ENCODE peak calls at places on chromosome 5, in six cellular contexts. One of them, this sample, is unnamed. For H3K4me1 and H3K36me3, the result is how much of the 10 kb centered on the place peaks cover.

GRCh38 chr5:68543212-68543611 is 327.7 kb downstream of the PIK3R1 start:
- DNase-seq in ovary: no peak
- DNase-seq in right lobe of liver: no peak
- DNase-seq in stomach: no peak
- DNase-seq in IMR-90: no peak
- DNase-seq in esophagus muscularis mucosa: no peak
- DNase-seq in this sample: no peak

GRCh38 chr5:53321073-53321472 is 159.4 kb upstream of the FST start:
- DNase-seq in ovary: no peak
- DNase-seq in stomach: no peak
- DNase-seq in IMR-90: no peak
- DNase-seq in right lobe of liver: no peak
- DNase-seq in esophagus muscularis mucosa: no peak
- DNase-seq in this sample: no peak

GRCh38 chr5:179272326-179273073 is 72.8 kb downstream of the ADAMTS2 start:
- DNase-seq in stomach: no peak
- DNase-seq in IMR-90: no peak
- DNase-seq in ovary: peak
- DNase-seq in esophagus muscularis mucosa: no peak
- DNase-seq in right lobe of liver: peak
- DNase-seq in this sample: no peak

GRCh38 chr5:174204914-174205313 is 159.4 kb downstream of the NSG2 start:
- DNase-seq in right lobe of liver: no peak
- DNase-seq in stomach: no peak
- DNase-seq in esophagus muscularis mucosa: no peak
- DNase-seq in IMR-90: no peak
- DNase-seq in ovary: no peak
- DNase-seq in this sample: no peak

GRCh38 chr5:64680289-64680688 is 10.0 kb upstream of the SHISAL2B start:
- DNase-seq in right lobe of liver: no peak
- DNase-seq in esophagus muscularis mucosa: no peak
- DNase-seq in IMR-90: no peak
- DNase-seq in stomach: no peak
- DNase-seq in ovary: no peak
- DNase-seq in this sample: no peak

GRCh38 chr5:87151547-87151946 is 116.1 kb upstream of the RASA1 start:
- DNase-seq in stomach: no peak
- DNase-seq in esophagus muscularis mucosa: no peak
- DNase-seq in right lobe of liver: no peak
- DNase-seq in ovary: no peak
- DNase-seq in IMR-90: peak
- DNase-seq in this sample: no peak

GRCh38 chr5:57175586-57175985 is 1.7 kb downstream of the GPBP1 start:
- DNase-seq in ovary: no peak
- DNase-seq in stomach: no peak
- DNase-seq in esophagus muscularis mucosa: no peak
- DNase-seq in IMR-90: no peak
- DNase-seq in right lobe of liver: no peak
- DNase-seq in this sample: no peak

GRCh38 chr5:172414618-172415599 is 39.4 kb downstream of the SH3PXD2B start:
- DNase-seq in stomach: no peak
- DNase-seq in right lobe of liver: peak
- DNase-seq in ovary: peak
- DNase-seq in IMR-90: no peak
- DNase-seq in esophagus muscularis mucosa: no peak
- DNase-seq in this sample: peak

GRCh38 chr5:45774528-45774927 is 78.3 kb upstream of the HCN1 start:
- DNase-seq in IMR-90: no peak
- DNase-seq in ovary: no peak
- DNase-seq in stomach: no peak
- DNase-seq in right lobe of liver: no peak
- DNase-seq in esophagus muscularis mucosa: no peak
- DNase-seq in this sample: no peak

GRCh38 chr5:147918899-147919298 is 12.6 kb upstream of the C5orf46 start:
- DNase-seq in IMR-90: no peak
- DNase-seq in stomach: no peak
- DNase-seq in esophagus muscularis mucosa: no peak
- DNase-seq in right lobe of liver: no peak
- DNase-seq in ovary: no peak
- DNase-seq in this sample: no peak

GRCh38 chr5:92951746-92952145 is 629.3 kb downstream of the NR2F1-AS1 start:
- DNase-seq in IMR-90: no peak
- DNase-seq in stomach: no peak
- DNase-seq in ovary: no peak
- DNase-seq in right lobe of liver: no peak
- DNase-seq in esophagus muscularis mucosa: no peak
- DNase-seq in this sample: no peak

GRCh38 chr5:32087086-32088082 is 86.7 kb downstream of the GOLPH3 start:
- DNase-seq in ovary: no peak
- DNase-seq in right lobe of liver: no peak
- DNase-seq in stomach: no peak
- DNase-seq in IMR-90: no peak
- DNase-seq in esophagus muscularis mucosa: no peak
- DNase-seq in this sample: no peak

GRCh38 chr5:176560364-176560763 is 11.2 kb downstream of the CDHR2 start:
- DNase-seq in esophagus muscularis mucosa: no peak
- DNase-seq in right lobe of liver: no peak
- DNase-seq in stomach: no peak
- DNase-seq in ovary: no peak
- DNase-seq in IMR-90: no peak
- DNase-seq in this sample: no peak

GRCh38 chr5:174293006-174293405 is 247.5 kb downstream of the NSG2 start:
- DNase-seq in right lobe of liver: no peak
- DNase-seq in ovary: no peak
- DNase-seq in esophagus muscularis mucosa: no peak
- DNase-seq in IMR-90: no peak
- DNase-seq in stomach: no peak
- DNase-seq in this sample: no peak

GRCh38 chr5:123755587-123756324 is 243.8 kb downstream of the CSNK1G3 start:
- DNase-seq in esophagus muscularis mucosa: no peak
- DNase-seq in right lobe of liver: no peak
- DNase-seq in IMR-90: peak
- DNase-seq in ovary: no peak
- DNase-seq in stomach: no peak
- DNase-seq in this sample: no peak

GRCh38 chr5:147567917-147568598 is 58.2 kb upstream of the DPYSL3 start:
- DNase-seq in right lobe of liver: no peak
- DNase-seq in IMR-90: peak
- DNase-seq in esophagus muscularis mucosa: no peak
- DNase-seq in ovary: no peak
- DNase-seq in stomach: no peak
- DNase-seq in this sample: no peak

GRCh38 chr5:159547466-159548195 is 217.3 kb upstream of the IL12B start:
- DNase-seq in IMR-90: no peak
- DNase-seq in right lobe of liver: no peak
- DNase-seq in stomach: no peak
- DNase-seq in esophagus muscularis mucosa: no peak
- DNase-seq in ovary: no peak
- DNase-seq in this sample: no peak

GRCh38 chr5:127358274-127358673 is 67.7 kb downstream of the MEGF10 start:
- DNase-seq in ovary: no peak
- DNase-seq in right lobe of liver: no peak
- DNase-seq in IMR-90: no peak
- DNase-seq in esophagus muscularis mucosa: no peak
- DNase-seq in stomach: no peak
- DNase-seq in this sample: no peak

GRCh38 chr5:130189961-130190360 is 285.7 kb downstream of the CHSY3 start:
- DNase-seq in esophagus muscularis mucosa: no peak
- DNase-seq in stomach: no peak
- DNase-seq in ovary: no peak
- DNase-seq in IMR-90: no peak
- DNase-seq in right lobe of liver: no peak
- DNase-seq in this sample: no peak

GRCh38 chr5:5711112-5711511 is 288.6 kb downstream of the ICE1 start:
- DNase-seq in stomach: no peak
- DNase-seq in IMR-90: no peak
- DNase-seq in right lobe of liver: no peak
- DNase-seq in esophagus muscularis mucosa: peak
- DNase-seq in ovary: no peak
- DNase-seq in this sample: no peak

GRCh38 chr5:31182146-31182545 is 11.3 kb upstream of the CDH6 start:
- DNase-seq in stomach: no peak
- DNase-seq in ovary: no peak
- DNase-seq in esophagus muscularis mucosa: no peak
- DNase-seq in IMR-90: no peak
- DNase-seq in right lobe of liver: no peak
- DNase-seq in this sample: no peak

GRCh38 chr5:56200856-56201638 is 32.1 kb downstream of the ANKRD55 start:
- DNase-seq in ovary: peak
- DNase-seq in IMR-90: peak
- DNase-seq in stomach: peak
- DNase-seq in right lobe of liver: peak
- DNase-seq in esophagus muscularis mucosa: no peak
- DNase-seq in this sample: peak

GRCh38 chr5:120886351-120886860 is 422.3 kb downstream of the PRR16 start:
- DNase-seq in IMR-90: no peak
- DNase-seq in esophagus muscularis mucosa: no peak
- DNase-seq in ovary: no peak
- DNase-seq in right lobe of liver: no peak
- DNase-seq in stomach: no peak
- DNase-seq in this sample: no peak

GRCh38 chr5:180609817-180610550 is 18.7 kb upstream of the SCGB3A1 start:
- DNase-seq in stomach: no peak
- DNase-seq in esophagus muscularis mucosa: no peak
- DNase-seq in ovary: no peak
- DNase-seq in IMR-90: no peak
- DNase-seq in right lobe of liver: no peak
- DNase-seq in this sample: no peak

GRCh38 chr5:8061140-8061469 is 192.2 kb downstream of the MTRR start:
- DNase-seq in ovary: no peak
- DNase-seq in right lobe of liver: no peak
- DNase-seq in IMR-90: no peak
- DNase-seq in stomach: no peak
- DNase-seq in esophagus muscularis mucosa: peak
- DNase-seq in this sample: no peak

GRCh38 chr5:33273985-33274384 is 166.8 kb upstream of the TARS1 start:
- DNase-seq in IMR-90: no peak
- DNase-seq in right lobe of liver: no peak
- DNase-seq in esophagus muscularis mucosa: no peak
- DNase-seq in ovary: no peak
- DNase-seq in stomach: no peak
- DNase-seq in this sample: no peak

GRCh38 chr5:75044406-75044805 is 8.0 kb downstream of the GCNT4 start:
- DNase-seq in ovary: no peak
- DNase-seq in esophagus muscularis mucosa: no peak
- DNase-seq in right lobe of liver: peak
- DNase-seq in stomach: no peak
- DNase-seq in IMR-90: no peak
- DNase-seq in this sample: peak

GRCh38 chr5:90709323-90710148 is 150.9 kb downstream of the ADGRV1 start:
- DNase-seq in IMR-90: peak
- DNase-seq in stomach: peak
- DNase-seq in ovary: no peak
- DNase-seq in esophagus muscularis mucosa: no peak
- DNase-seq in right lobe of liver: no peak
- DNase-seq in this sample: no peak

GRCh38 chr5:164048527-164048926 is 543.1 kb downstream of the MAT2B start:
- DNase-seq in stomach: no peak
- DNase-seq in ovary: no peak
- DNase-seq in esophagus muscularis mucosa: no peak
- DNase-seq in IMR-90: peak
- DNase-seq in right lobe of liver: no peak
- DNase-seq in this sample: no peak

GRCh38 chr5:167208911-167209310 is 1082.5 kb upstream of the WWC1 start:
- DNase-seq in IMR-90: no peak
- DNase-seq in right lobe of liver: no peak
- DNase-seq in ovary: no peak
- DNase-seq in esophagus muscularis mucosa: no peak
- DNase-seq in stomach: no peak
- DNase-seq in this sample: no peak

GRCh38 chr5:116090192-116090790 is 5.5 kb downstream of the COMMD10 start:
- DNase-seq in stomach: no peak
- DNase-seq in right lobe of liver: no peak
- DNase-seq in IMR-90: no peak
- DNase-seq in ovary: no peak
- DNase-seq in esophagus muscularis mucosa: no peak
- DNase-seq in this sample: no peak

GRCh38 chr5:116084231-116084630 is 594 bp upstream of the COMMD10 start:
- DNase-seq in IMR-90: peak
- DNase-seq in stomach: peak
- DNase-seq in right lobe of liver: no peak
- DNase-seq in ovary: no peak
- DNase-seq in esophagus muscularis mucosa: no peak
- DNase-seq in this sample: no peak

GRCh38 chr5:116088062-116088461 is 3.2 kb downstream of the COMMD10 start:
- DNase-seq in IMR-90: no peak
- DNase-seq in esophagus muscularis mucosa: no peak
- DNase-seq in right lobe of liver: no peak
- DNase-seq in stomach: no peak
- DNase-seq in ovary: no peak
- DNase-seq in this sample: no peak

GRCh38 chr5:116084891-116085715 is at the start of gene COMMD10:
- DNase-seq in ovary: peak
- DNase-seq in esophagus muscularis mucosa: no peak
- DNase-seq in stomach: peak
- DNase-seq in IMR-90: peak
- DNase-seq in right lobe of liver: peak
- DNase-seq in this sample: peak
- H3K4me1 ChIP-seq in ovary: under half
- H3K4me1 ChIP-seq in esophagus muscularis mucosa: under half
- H3K4me1 ChIP-seq in stomach: under half
- H3K4me1 ChIP-seq in IMR-90: under half
- H3K4me1 ChIP-seq in right lobe of liver: under half
- H3K4me1 ChIP-seq in this sample: under half

GRCh38 chr5:37304888-37305287 is 55.7 kb upstream of the CPLANE1 start:
- DNase-seq in ovary: no peak
- DNase-seq in stomach: no peak
- DNase-seq in right lobe of liver: no peak
- DNase-seq in IMR-90: no peak
- DNase-seq in esophagus muscularis mucosa: no peak
- DNase-seq in this sample: no peak
- H3K36me3 ChIP-seq in ovary: under half
- H3K36me3 ChIP-seq in stomach: half or more
- H3K36me3 ChIP-seq in right lobe of liver: under half
- H3K36me3 ChIP-seq in IMR-90: under half
- H3K36me3 ChIP-seq in esophagus muscularis mucosa: half or more
- H3K36me3 ChIP-seq in this sample: half or more

DNA sequence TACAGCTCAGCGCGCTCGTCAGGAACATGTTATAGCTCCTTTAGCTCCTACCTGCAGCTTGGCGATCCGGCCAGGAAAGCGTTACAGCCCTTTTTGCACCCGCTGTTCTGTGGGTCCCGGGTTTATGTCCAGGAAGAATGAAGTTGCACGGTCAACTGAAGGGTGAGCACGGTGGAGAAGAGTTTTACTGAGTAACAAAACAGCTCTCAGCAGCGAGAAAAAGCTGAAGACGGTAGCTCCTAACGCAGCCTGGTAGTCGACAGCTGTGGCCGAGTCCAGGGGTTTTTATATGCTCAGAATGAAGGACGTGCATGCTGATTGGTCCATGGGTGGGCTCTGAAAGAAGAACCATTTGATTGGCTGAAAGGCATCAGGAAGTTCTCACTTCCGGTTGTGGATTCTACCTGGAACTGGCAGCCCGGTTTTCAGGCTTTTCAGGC is 1830.1 kb upstream of the NUDT12 start:
- DNase-seq in IMR-90: no peak
- DNase-seq in ovary: no peak
- DNase-seq in esophagus muscularis mucosa: no peak
- DNase-seq in stomach: no peak
- DNase-seq in right lobe of liver: no peak
- DNase-seq in this sample: no peak
- TF ChIP-seq POLR2A in IMR-90: no peak
- TF ChIP-seq POLR2A in ovary: no peak
- TF ChIP-seq POLR2A in esophagus muscularis mucosa: no peak
- TF ChIP-seq POLR2A in stomach: no peak
- TF ChIP-seq POLR2A in right lobe of liver: no peak
- TF ChIP-seq POLR2A in this sample: no peak

GRCh38 chr5:138492552-138493045 is 27.3 kb downstream of the EGR1 start:
- DNase-seq in stomach: no peak
- DNase-seq in IMR-90: no peak
- DNase-seq in right lobe of liver: no peak
- DNase-seq in esophagus muscularis mucosa: no peak
- DNase-seq in ovary: no peak
- DNase-seq in this sample: no peak
- H3K4me1 ChIP-seq in stomach: under half
- H3K4me1 ChIP-seq in IMR-90: under half
- H3K4me1 ChIP-seq in right lobe of liver: under half
- H3K4me1 ChIP-seq in esophagus muscularis mucosa: under half
- H3K4me1 ChIP-seq in ovary: under half
- H3K4me1 ChIP-seq in this sample: under half

This sample was measured in gastrocnemius medialis.